ENCODE peak calls at places on chromosomes 7 and 10, in ten cellular contexts. A is neural crest cell; N is T-helper 17 cell; L is RKO; R is brain microvascular endothelial cell; T is stimulated activated CD4-positive, alpha-beta T cell treated with anti-CD3 and anti-CD28 coated beads, TNF-alpha, amount 100 ng/mL, for 1 hour; O is astrocyte of the spinal cord; F is kidney tubule cell; K is uterus; I is ovary. X is an unnamed sample.

GRCh38 chr10:71316081-71316785 is 2.8 kb upstream of the SLC29A3 start:
- DNase-seq in O (no peak), L (no peak), K (no peak), F (no peak), A (no peak), I (no peak), N (no peak), R (no peak), T (no peak), X (no peak)

GRCh38 chr10:34954142-34954541 is 136.0 kb downstream of the CUL2 start:
- DNase-seq in A (no peak), N (no peak), F (peak), T (no peak), L (no peak), I (no peak), R (no peak), K (no peak), O (no peak), X (no peak)

GRCh38 chr10:111200505-111201186 is 123.8 kb downstream of the ADRA2A start:
- DNase-seq in R (no peak), I (no peak), K (no peak), N (no peak), A (no peak), T (no peak), F (no peak), L (no peak), O (no peak), X (no peak)

GRCh38 chr10:47027812-47028260 is 116.6 kb downstream of the PTPN20 start:
- DNase-seq in K (no peak), N (no peak), I (no peak), F (no peak), O (no peak), A (no peak), R (no peak), L (no peak), T (no peak), X (no peak)

GRCh38 chr7:36884863-36885262 is 160.6 kb upstream of the AOAH start:
- DNase-seq in A (no peak), K (no peak), N (no peak), T (no peak), O (no peak), L (no peak), I (no peak), R (no peak), F (no peak), X (no peak)

GRCh38 chr10:11339660-11340059 is 271.8 kb downstream of the USP6NL start:
- DNase-seq in A (no peak), T (no peak), N (no peak), F (no peak), K (no peak), O (no peak), I (no peak), R (no peak), L (no peak), X (no peak)

GRCh38 chr10:131573256-131574215 is 262.0 kb upstream of the TCERG1L start:
- DNase-seq in R (no peak), O (no peak), N (no peak), A (no peak), T (no peak), K (no peak), I (no peak), L (no peak), F (no peak), X (no peak)

GRCh38 chr10:47013469-47014169 is 102.4 kb downstream of the PTPN20 start:
- DNase-seq in L (no peak), A (no peak), R (no peak), O (no peak), I (no peak), N (no peak), K (no peak), F (no peak), T (no peak), X (no peak)

GRCh38 chr7:158587425-158588084 is at the start of gene PTPRN2:
- DNase-seq in O (peak), T (peak), R (no peak), F (peak), N (peak), K (peak), A (peak), L (peak), I (peak), X (peak)

GRCh38 chr10:71684356-71685173 is 35.0 kb downstream of the C10orf105 start:
- DNase-seq in K (no peak), O (no peak), R (no peak), F (no peak), A (no peak), L (no peak), N (no peak), I (no peak), T (no peak), X (peak)

GRCh38 chr7:140923358-140924006 is 1.2 kb downstream of the BRAF start:
- DNase-seq in K (no peak), T (no peak), N (no peak), A (no peak), R (peak), L (peak), F (peak), O (peak), I (peak), X (no peak)

GRCh38 chr10:103493911-103494877 is 689 bp downstream of the NEURL1 start:
- DNase-seq in A (no peak), K (peak), O (no peak), T (no peak), N (no peak), I (peak), L (no peak), R (no peak), F (no peak), X (peak)

GRCh38 chr7:24948739-24949138 is 31.2 kb downstream of the OSBPL3 start:
- DNase-seq in R (peak), K (no peak), F (no peak), I (no peak), L (no peak), A (no peak), N (no peak), O (peak), T (no peak), X (no peak)

GRCh38 chr7:117188949-117189348 is 133.9 kb downstream of the WNT2 start:
- DNase-seq in L (no peak), I (no peak), R (no peak), F (no peak), O (no peak), N (no peak), T (no peak), K (no peak), A (no peak), X (no peak)

GRCh38 chr10:87818505-87819273 is 663 bp upstream of the ATAD1 start:
- DNase-seq in R (peak), K (no peak), F (peak), L (peak), O (peak), I (no peak), A (no peak), T (peak), N (peak), X (peak)

GRCh38 chr7:142507799-142508198 is 241.5 kb upstream of the PRSS1 start:
- DNase-seq in T (no peak), N (no peak), A (no peak), O (no peak), I (no peak), R (no peak), F (no peak), L (no peak), K (no peak), X (no peak)

GRCh38 chr7:138350701-138351357 is 109.2 kb upstream of the TRIM24 start:
- DNase-seq in L (no peak), N (no peak), I (no peak), T (no peak), R (no peak), K (no peak), O (no peak), A (no peak), F (peak), X (no peak)

GRCh38 chr10:32004161-32004591 is 52.0 kb downstream of the KIF5B start:
- DNase-seq in O (no peak), R (no peak), L (peak), T (no peak), K (no peak), A (no peak), N (no peak), F (no peak), I (no peak), X (no peak)

GRCh38 chr7:3559178-3559765 is 258.2 kb downstream of the SDK1 start:
- DNase-seq in K (no peak), A (no peak), T (no peak), R (peak), N (no peak), F (peak), I (no peak), O (peak), L (peak), X (no peak)

GRCh38 chr7:129949292-129950133 is 3.2 kb downstream of the UBE2H start:
- DNase-seq in R (peak), I (peak), F (peak), L (peak), K (peak), A (no peak), T (no peak), N (no peak), O (peak), X (peak)

GRCh38 chr10:123147635-123148413 is at the start of gene HMX2:
- DNase-seq in R (no peak), T (no peak), K (no peak), I (peak), A (no peak), L (no peak), F (no peak), O (no peak), N (no peak), X (peak)

GRCh38 chr10:33157108-33157507 is 177.4 kb downstream of the NRP1 start:
- DNase-seq in T (no peak), N (no peak), O (peak), I (no peak), F (peak), L (peak), A (no peak), R (peak), K (no peak), X (no peak)

GRCh38 chr10:69866688-69867461 is 65.2 kb downstream of the COL13A1 start:
- DNase-seq in K (peak), A (peak), I (peak), L (no peak), T (no peak), O (peak), R (peak), N (no peak), F (peak), X (no peak)

X was measured in germinal center.